ENCODE peak calls at places on chromosomes 7 and 10, in nine cellular contexts. One of them, this sample, is unnamed.

GRCh38 chr10:86798636-86799035 is 42.2 kb downstream of the BMPR1A start:
- DNase-seq in GM19239: peak
- DNase-seq in brain pericyte: no peak
- DNase-seq in iPS DF 6.9: no peak
- DNase-seq in effector CD4-positive, alpha-beta T cell: no peak
- DNase-seq in T-cell: no peak
- DNase-seq in EL: peak
- DNase-seq in activated gamma-delta T cell treated with anti-CD3 and anti-CD28 coated beads, Interleukin-2, amount 50 U/mL, for 16 hours: no peak
- DNase-seq in epithelial cell of esophagus: no peak
- DNase-seq in this sample: no peak

GRCh38 chr10:10056958-10057357 is 960.7 kb upstream of the CELF2 start:
- DNase-seq in EL: no peak
- DNase-seq in GM19239: no peak
- DNase-seq in T-cell: no peak
- DNase-seq in activated gamma-delta T cell treated with anti-CD3 and anti-CD28 coated beads, Interleukin-2, amount 50 U/mL, for 16 hours: no peak
- DNase-seq in brain pericyte: no peak
- DNase-seq in iPS DF 6.9: no peak
- DNase-seq in epithelial cell of esophagus: no peak
- DNase-seq in effector CD4-positive, alpha-beta T cell: no peak
- DNase-seq in this sample: no peak

GRCh38 chr7:21624320-21624719 is 81.5 kb downstream of the DNAH11 start:
- DNase-seq in epithelial cell of esophagus: no peak
- DNase-seq in activated gamma-delta T cell treated with anti-CD3 and anti-CD28 coated beads, Interleukin-2, amount 50 U/mL, for 16 hours: no peak
- DNase-seq in EL: no peak
- DNase-seq in T-cell: no peak
- DNase-seq in GM19239: no peak
- DNase-seq in iPS DF 6.9: no peak
- DNase-seq in brain pericyte: no peak
- DNase-seq in effector CD4-positive, alpha-beta T cell: no peak
- DNase-seq in this sample: no peak

GRCh38 chr10:105611244-105611798 is 970.2 kb downstream of the SORCS3 start:
- DNase-seq in activated gamma-delta T cell treated with anti-CD3 and anti-CD28 coated beads, Interleukin-2, amount 50 U/mL, for 16 hours: no peak
- DNase-seq in brain pericyte: no peak
- DNase-seq in EL: no peak
- DNase-seq in epithelial cell of esophagus: no peak
- DNase-seq in effector CD4-positive, alpha-beta T cell: no peak
- DNase-seq in iPS DF 6.9: no peak
- DNase-seq in T-cell: no peak
- DNase-seq in GM19239: no peak
- DNase-seq in this sample: no peak

GRCh38 chr7:55369427-55369826 is 4.3 kb downstream of the LANCL2 start:
- DNase-seq in iPS DF 6.9: no peak
- DNase-seq in brain pericyte: peak
- DNase-seq in effector CD4-positive, alpha-beta T cell: no peak
- DNase-seq in GM19239: no peak
- DNase-seq in activated gamma-delta T cell treated with anti-CD3 and anti-CD28 coated beads, Interleukin-2, amount 50 U/mL, for 16 hours: no peak
- DNase-seq in T-cell: no peak
- DNase-seq in epithelial cell of esophagus: peak
- DNase-seq in EL: peak
- DNase-seq in this sample: no peak

GRCh38 chr10:16816142-16816541 is 1.1 kb downstream of the RSU1 start:
- DNase-seq in activated gamma-delta T cell treated with anti-CD3 and anti-CD28 coated beads, Interleukin-2, amount 50 U/mL, for 16 hours: no peak
- DNase-seq in brain pericyte: no peak
- DNase-seq in GM19239: no peak
- DNase-seq in T-cell: no peak
- DNase-seq in iPS DF 6.9: no peak
- DNase-seq in effector CD4-positive, alpha-beta T cell: no peak
- DNase-seq in epithelial cell of esophagus: peak
- DNase-seq in EL: peak
- DNase-seq in this sample: no peak

GRCh38 chr7:66669088-66669487 is 40.4 kb downstream of the KCTD7 start:
- DNase-seq in EL: no peak
- DNase-seq in iPS DF 6.9: no peak
- DNase-seq in epithelial cell of esophagus: no peak
- DNase-seq in T-cell: no peak
- DNase-seq in activated gamma-delta T cell treated with anti-CD3 and anti-CD28 coated beads, Interleukin-2, amount 50 U/mL, for 16 hours: no peak
- DNase-seq in effector CD4-positive, alpha-beta T cell: no peak
- DNase-seq in GM19239: no peak
- DNase-seq in brain pericyte: no peak
- DNase-seq in this sample: no peak

GRCh38 chr10:78774999-78775711 is 293.6 kb upstream of the ZMIZ1 start:
- DNase-seq in iPS DF 6.9: no peak
- DNase-seq in EL: no peak
- DNase-seq in T-cell: no peak
- DNase-seq in GM19239: no peak
- DNase-seq in brain pericyte: peak
- DNase-seq in effector CD4-positive, alpha-beta T cell: no peak
- DNase-seq in epithelial cell of esophagus: no peak
- DNase-seq in activated gamma-delta T cell treated with anti-CD3 and anti-CD28 coated beads, Interleukin-2, amount 50 U/mL, for 16 hours: no peak
- DNase-seq in this sample: no peak

GRCh38 chr7:50303894-50304157 is 690 bp upstream of the IKZF1 start:
- DNase-seq in epithelial cell of esophagus: peak
- DNase-seq in activated gamma-delta T cell treated with anti-CD3 and anti-CD28 coated beads, Interleukin-2, amount 50 U/mL, for 16 hours: no peak
- DNase-seq in GM19239: no peak
- DNase-seq in EL: no peak
- DNase-seq in effector CD4-positive, alpha-beta T cell: no peak
- DNase-seq in iPS DF 6.9: no peak
- DNase-seq in brain pericyte: no peak
- DNase-seq in T-cell: no peak
- DNase-seq in this sample: no peak

GRCh38 chr7:134988161-134988560 is 1.9 kb downstream of the AGBL3 start:
- DNase-seq in epithelial cell of esophagus: no peak
- DNase-seq in T-cell: no peak
- DNase-seq in activated gamma-delta T cell treated with anti-CD3 and anti-CD28 coated beads, Interleukin-2, amount 50 U/mL, for 16 hours: no peak
- DNase-seq in EL: no peak
- DNase-seq in effector CD4-positive, alpha-beta T cell: no peak
- DNase-seq in GM19239: no peak
- DNase-seq in iPS DF 6.9: no peak
- DNase-seq in brain pericyte: no peak
- DNase-seq in this sample: no peak